ENCODE peak calls at places on chromosome 15, in ten cellular contexts. One of them, this sample, is unnamed.

GRCh38 chr15:41377978-41378377 is 24.3 kb downstream of the NDUFAF1 start:
- DNase-seq in ovary: no peak
- DNase-seq in sigmoid colon: no peak
- DNase-seq in IMR-90: no peak
- DNase-seq in esophagus squamous epithelium: no peak
- DNase-seq in body of pancreas: no peak
- DNase-seq in lower leg skin: no peak
- DNase-seq in adrenal gland: no peak
- DNase-seq in right lobe of liver: no peak
- DNase-seq in H54: peak
- DNase-seq in this sample: no peak

GRCh38 chr15:45892182-45892581 is 257.4 kb downstream of the SQOR start:
- DNase-seq in IMR-90: no peak
- DNase-seq in H54: no peak
- DNase-seq in body of pancreas: no peak
- DNase-seq in sigmoid colon: no peak
- DNase-seq in esophagus squamous epithelium: no peak
- DNase-seq in adrenal gland: no peak
- DNase-seq in ovary: no peak
- DNase-seq in right lobe of liver: no peak
- DNase-seq in lower leg skin: no peak
- DNase-seq in this sample: no peak

GRCh38 chr15:33028495-33028894 is 166.0 kb downstream of the FMN1 start:
- DNase-seq in body of pancreas: no peak
- DNase-seq in sigmoid colon: no peak
- DNase-seq in right lobe of liver: no peak
- DNase-seq in esophagus squamous epithelium: no peak
- DNase-seq in H54: no peak
- DNase-seq in ovary: no peak
- DNase-seq in adrenal gland: no peak
- DNase-seq in IMR-90: peak
- DNase-seq in lower leg skin: no peak
- DNase-seq in this sample: peak

GRCh38 chr15:82807920-82808633 is 1.4 kb upstream of the WHAMM start:
- DNase-seq in lower leg skin: no peak
- DNase-seq in ovary: no peak
- DNase-seq in IMR-90: no peak
- DNase-seq in body of pancreas: no peak
- DNase-seq in adrenal gland: no peak
- DNase-seq in H54: no peak
- DNase-seq in sigmoid colon: no peak
- DNase-seq in right lobe of liver: no peak
- DNase-seq in esophagus squamous epithelium: no peak
- DNase-seq in this sample: no peak

GRCh38 chr15:41774873-41775417 is 661 bp downstream of the MAPKBP1 start:
- DNase-seq in H54: no peak
- DNase-seq in ovary: no peak
- DNase-seq in sigmoid colon: no peak
- DNase-seq in body of pancreas: no peak
- DNase-seq in right lobe of liver: no peak
- DNase-seq in lower leg skin: no peak
- DNase-seq in IMR-90: no peak
- DNase-seq in esophagus squamous epithelium: no peak
- DNase-seq in adrenal gland: no peak
- DNase-seq in this sample: no peak

GRCh38 chr15:83287541-83288027 is 3.1 kb upstream of the BNC1 start:
- DNase-seq in esophagus squamous epithelium: no peak
- DNase-seq in sigmoid colon: no peak
- DNase-seq in ovary: no peak
- DNase-seq in right lobe of liver: no peak
- DNase-seq in adrenal gland: no peak
- DNase-seq in IMR-90: peak
- DNase-seq in lower leg skin: peak
- DNase-seq in H54: peak
- DNase-seq in body of pancreas: no peak
- DNase-seq in this sample: no peak

GRCh38 chr15:95693917-95694316 is 636.6 kb upstream of the NR2F2 start:
- DNase-seq in body of pancreas: no peak
- DNase-seq in lower leg skin: no peak
- DNase-seq in ovary: no peak
- DNase-seq in H54: no peak
- DNase-seq in adrenal gland: no peak
- DNase-seq in right lobe of liver: no peak
- DNase-seq in IMR-90: peak
- DNase-seq in esophagus squamous epithelium: no peak
- DNase-seq in sigmoid colon: no peak
- DNase-seq in this sample: no peak

GRCh38 chr15:44595656-44596510 is 58.9 kb downstream of the EIF3J start:
- DNase-seq in H54: no peak
- DNase-seq in esophagus squamous epithelium: no peak
- DNase-seq in lower leg skin: no peak
- DNase-seq in sigmoid colon: no peak
- DNase-seq in ovary: no peak
- DNase-seq in adrenal gland: no peak
- DNase-seq in IMR-90: no peak
- DNase-seq in right lobe of liver: no peak
- DNase-seq in body of pancreas: no peak
- DNase-seq in this sample: peak

GRCh38 chr15:85760531-85761371 is 34.0 kb downstream of the KLHL25 start:
- DNase-seq in lower leg skin: no peak
- DNase-seq in IMR-90: no peak
- DNase-seq in body of pancreas: no peak
- DNase-seq in esophagus squamous epithelium: no peak
- DNase-seq in adrenal gland: peak
- DNase-seq in right lobe of liver: no peak
- DNase-seq in H54: no peak
- DNase-seq in ovary: no peak
- DNase-seq in sigmoid colon: no peak
- DNase-seq in this sample: no peak

GRCh38 chr15:64284037-64284436 is 71.9 kb downstream of the CSNK1G1 start:
- DNase-seq in body of pancreas: no peak
- DNase-seq in esophagus squamous epithelium: no peak
- DNase-seq in ovary: no peak
- DNase-seq in lower leg skin: no peak
- DNase-seq in IMR-90: peak
- DNase-seq in adrenal gland: no peak
- DNase-seq in right lobe of liver: no peak
- DNase-seq in H54: no peak
- DNase-seq in sigmoid colon: no peak
- DNase-seq in this sample: no peak

GRCh38 chr15:101035611-101036010 is 116.5 kb downstream of the LRRK1 start:
- DNase-seq in IMR-90: no peak
- DNase-seq in sigmoid colon: no peak
- DNase-seq in right lobe of liver: no peak
- DNase-seq in adrenal gland: no peak
- DNase-seq in lower leg skin: no peak
- DNase-seq in body of pancreas: no peak
- DNase-seq in H54: no peak
- DNase-seq in esophagus squamous epithelium: no peak
- DNase-seq in ovary: no peak
- DNase-seq in this sample: no peak

GRCh38 chr15:101489633-101490407 is at the start of gene PCSK6:
- DNase-seq in right lobe of liver: peak
- DNase-seq in IMR-90: no peak
- DNase-seq in H54: no peak
- DNase-seq in adrenal gland: peak
- DNase-seq in sigmoid colon: no peak
- DNase-seq in ovary: no peak
- DNase-seq in lower leg skin: peak
- DNase-seq in body of pancreas: no peak
- DNase-seq in esophagus squamous epithelium: no peak
- DNase-seq in this sample: no peak

GRCh38 chr15:81002254-81003022 is 1.7 kb downstream of the TLNRD1 start:
- DNase-seq in right lobe of liver: peak
- DNase-seq in H54: no peak
- DNase-seq in ovary: no peak
- DNase-seq in adrenal gland: peak
- DNase-seq in sigmoid colon: no peak
- DNase-seq in esophagus squamous epithelium: no peak
- DNase-seq in body of pancreas: peak
- DNase-seq in lower leg skin: peak
- DNase-seq in IMR-90: no peak
- DNase-seq in this sample: no peak
- TF ChIP-seq POLR2A in right lobe of liver: no peak
- TF ChIP-seq POLR2A in H54: no peak
- TF ChIP-seq POLR2A in ovary: no peak
- TF ChIP-seq POLR2A in adrenal gland: no peak
- TF ChIP-seq POLR2A in sigmoid colon: no peak
- TF ChIP-seq POLR2A in esophagus squamous epithelium: no peak
- TF ChIP-seq POLR2A in body of pancreas: no peak
- TF ChIP-seq POLR2A in lower leg skin: no peak
- TF ChIP-seq POLR2A in IMR-90: no peak
- TF ChIP-seq POLR2A in this sample: no peak

DNA sequence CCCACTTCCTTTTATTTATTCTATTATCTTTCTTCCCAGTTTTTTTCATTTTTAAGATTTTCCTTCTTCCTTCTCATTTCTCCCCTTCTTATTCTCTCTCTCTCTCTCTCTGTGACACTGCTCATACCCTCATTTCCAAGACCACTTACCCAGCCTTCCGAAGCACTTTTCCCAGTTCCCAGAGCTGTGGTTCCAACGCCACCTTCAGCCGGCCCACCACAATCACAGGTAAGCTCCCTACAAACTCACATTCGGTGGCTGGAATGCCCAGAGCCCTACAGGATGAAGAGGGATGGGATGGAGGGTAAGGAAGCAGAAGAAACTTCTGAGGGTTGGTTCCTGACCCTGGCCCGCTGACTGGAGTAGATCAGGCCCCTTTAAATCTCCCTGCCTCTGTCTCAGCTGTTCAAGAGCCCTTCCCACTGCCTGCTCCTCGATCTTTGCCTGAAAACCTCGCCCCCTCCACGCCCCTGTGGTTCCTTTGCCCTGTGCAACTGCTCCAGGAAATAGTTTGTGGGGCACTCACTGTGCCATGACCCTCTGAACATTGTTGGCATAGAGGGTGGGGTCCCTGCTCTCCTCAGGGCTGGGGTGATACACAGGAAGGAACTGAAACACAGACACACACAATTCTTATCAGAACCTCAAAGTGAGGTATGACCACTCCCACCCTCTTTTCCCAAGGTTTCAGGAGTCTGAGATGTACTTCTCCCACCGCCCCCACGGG is 4.8 kb downstream of the LPCAT4 start:
- DNase-seq in ovary: no peak
- DNase-seq in esophagus squamous epithelium: no peak
- DNase-seq in H54: no peak
- DNase-seq in sigmoid colon: no peak
- DNase-seq in body of pancreas: no peak
- DNase-seq in IMR-90: no peak
- DNase-seq in right lobe of liver: no peak
- DNase-seq in adrenal gland: no peak
- DNase-seq in lower leg skin: no peak
- DNase-seq in this sample: no peak
- TF ChIP-seq POLR2A in ovary: no peak
- TF ChIP-seq POLR2A in esophagus squamous epithelium: no peak
- TF ChIP-seq POLR2A in H54: no peak
- TF ChIP-seq POLR2A in sigmoid colon: peak
- TF ChIP-seq POLR2A in body of pancreas: no peak
- TF ChIP-seq POLR2A in IMR-90: no peak
- TF ChIP-seq POLR2A in right lobe of liver: no peak
- TF ChIP-seq POLR2A in adrenal gland: no peak
- TF ChIP-seq POLR2A in lower leg skin: no peak
- TF ChIP-seq POLR2A in this sample: no peak

DNA sequence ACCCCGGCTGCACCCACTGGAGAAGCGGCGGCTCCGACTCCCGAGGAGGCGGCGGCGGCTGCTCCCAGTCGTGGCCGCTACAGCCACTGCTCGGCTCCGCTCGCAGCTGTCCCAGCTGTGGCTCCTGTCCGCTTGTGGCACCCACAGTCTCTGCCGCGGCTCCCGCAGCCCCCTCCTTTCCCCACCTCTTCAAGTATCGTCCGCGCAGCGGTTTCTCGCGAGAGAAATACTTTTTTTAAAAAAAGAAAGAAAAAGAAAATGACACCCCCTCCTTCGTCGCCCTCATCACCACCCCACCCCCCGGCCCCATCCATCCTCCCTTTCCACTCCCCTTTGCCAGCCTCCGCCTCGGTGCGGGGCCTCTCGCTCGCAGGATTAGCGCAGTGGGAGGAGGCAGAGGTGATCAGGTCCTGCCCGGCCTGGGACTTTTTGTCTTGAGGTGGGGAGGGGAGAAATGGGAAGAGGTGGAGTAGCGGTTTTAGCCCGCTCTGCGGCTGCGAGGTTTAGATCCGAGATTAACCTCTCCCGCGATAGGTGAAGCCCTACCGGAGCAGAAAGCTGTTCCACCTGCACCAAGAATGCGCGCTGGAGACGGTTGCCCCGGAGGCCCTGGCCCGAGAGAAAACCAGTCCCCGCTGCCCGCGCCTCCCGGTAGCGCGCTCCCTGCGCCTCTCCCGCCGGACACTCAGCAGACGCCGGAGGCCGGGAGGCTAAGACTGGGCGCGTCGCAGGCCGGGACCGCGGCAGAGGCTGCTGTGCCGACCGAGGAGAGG is at the start of gene FBN1:
- DNase-seq in esophagus squamous epithelium: peak
- DNase-seq in H54: peak
- DNase-seq in lower leg skin: peak
- DNase-seq in sigmoid colon: peak
- DNase-seq in body of pancreas: peak
- DNase-seq in IMR-90: peak
- DNase-seq in ovary: peak
- DNase-seq in adrenal gland: peak
- DNase-seq in right lobe of liver: peak
- DNase-seq in this sample: peak
- TF ChIP-seq POLR2A in esophagus squamous epithelium: peak
- TF ChIP-seq POLR2A in H54: peak
- TF ChIP-seq POLR2A in lower leg skin: no peak
- TF ChIP-seq POLR2A in sigmoid colon: peak
- TF ChIP-seq POLR2A in body of pancreas: peak
- TF ChIP-seq POLR2A in IMR-90: peak
- TF ChIP-seq POLR2A in ovary: peak
- TF ChIP-seq POLR2A in adrenal gland: peak
- TF ChIP-seq POLR2A in right lobe of liver: peak
- TF ChIP-seq POLR2A in this sample: no peak

DNA sequence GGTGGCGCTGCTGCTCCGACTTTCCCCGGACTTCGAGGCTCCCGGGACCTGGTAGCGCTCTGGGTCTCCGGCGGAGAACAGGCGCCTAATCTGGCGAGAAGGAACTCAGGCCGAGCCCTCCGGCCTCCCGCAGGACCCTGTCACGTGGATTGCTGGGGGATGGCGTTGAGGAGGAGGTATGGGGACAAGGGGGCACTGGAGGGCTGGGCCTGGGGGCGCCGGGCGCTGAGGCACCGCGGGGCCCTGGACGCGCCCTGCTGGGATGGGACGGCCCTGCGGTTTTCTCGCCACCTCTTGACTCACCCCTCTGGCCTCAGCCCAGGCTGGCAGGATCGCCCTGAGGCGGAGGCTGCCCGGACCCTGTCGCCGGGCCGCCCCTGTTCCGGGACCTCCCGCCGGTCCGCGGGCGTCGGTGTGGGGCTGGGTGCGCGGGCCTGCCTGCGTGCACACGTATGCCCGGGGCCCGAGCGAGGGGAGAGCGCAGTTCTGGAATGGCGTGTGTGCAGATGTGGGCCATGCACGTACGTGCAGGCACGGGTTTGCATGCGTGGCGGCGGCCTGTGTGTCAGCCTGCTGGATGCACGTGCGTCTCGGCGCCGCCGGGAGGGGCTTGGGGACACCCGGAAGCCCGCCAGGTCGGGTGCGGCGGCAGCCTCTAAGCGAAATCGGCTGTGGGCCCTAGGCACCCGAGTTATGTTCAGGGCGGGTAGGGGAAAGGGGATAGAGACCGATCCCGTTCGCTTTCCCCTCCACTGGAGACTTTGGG is 752 bp downstream of the C15orf39 start:
- DNase-seq in right lobe of liver: peak
- DNase-seq in IMR-90: peak
- DNase-seq in ovary: peak
- DNase-seq in adrenal gland: peak
- DNase-seq in esophagus squamous epithelium: peak
- DNase-seq in sigmoid colon: peak
- DNase-seq in H54: peak
- DNase-seq in lower leg skin: peak
- DNase-seq in body of pancreas: peak
- DNase-seq in this sample: peak
- TF ChIP-seq POLR2A in right lobe of liver: no peak
- TF ChIP-seq POLR2A in IMR-90: peak
- TF ChIP-seq POLR2A in ovary: peak
- TF ChIP-seq POLR2A in adrenal gland: no peak
- TF ChIP-seq POLR2A in esophagus squamous epithelium: peak
- TF ChIP-seq POLR2A in sigmoid colon: no peak
- TF ChIP-seq POLR2A in H54: no peak
- TF ChIP-seq POLR2A in lower leg skin: no peak
- TF ChIP-seq POLR2A in body of pancreas: peak
- TF ChIP-seq POLR2A in this sample: no peak

This sample was measured in thyroid gland.